ENCODE peak calls at places on chromosomes 6 and 20, in eight cellular contexts. One of them, this sample, is unnamed.

GRCh38 chr6:50007821-50008220 is 14.0 kb downstream of the DEFB110 start:
- DNase-seq in CD8-positive, alpha-beta T cell: no peak
- DNase-seq in cardiac fibroblast: no peak
- DNase-seq in AG08396: no peak
- DNase-seq in activated CD4-positive, alpha-beta T cell treated with anti-CD3 and anti-CD28 coated beads for 48 hours: no peak
- DNase-seq in effector memory CD4-positive, alpha-beta T cell: no peak
- DNase-seq in stimulated activated naive CD8-positive, alpha-beta T cell treated with anti-CD3 and anti-CD28 coated beads, Interleukin-15, Interleukin-2, amounts not matched to agents 100 U/mL and 50 U/mL, for 24 hours: no peak
- DNase-seq in choroid plexus epithelial cell: no peak
- DNase-seq in this sample: no peak

GRCh38 chr6:90521955-90522354 is 64.9 kb downstream of the MAP3K7 start:
- DNase-seq in effector memory CD4-positive, alpha-beta T cell: no peak
- DNase-seq in activated CD4-positive, alpha-beta T cell treated with anti-CD3 and anti-CD28 coated beads for 48 hours: no peak
- DNase-seq in AG08396: no peak
- DNase-seq in cardiac fibroblast: no peak
- DNase-seq in CD8-positive, alpha-beta T cell: no peak
- DNase-seq in choroid plexus epithelial cell: no peak
- DNase-seq in stimulated activated naive CD8-positive, alpha-beta T cell treated with anti-CD3 and anti-CD28 coated beads, Interleukin-15, Interleukin-2, amounts not matched to agents 100 U/mL and 50 U/mL, for 24 hours: no peak
- DNase-seq in this sample: no peak

GRCh38 chr6:168666751-168667427 is 225.9 kb downstream of the SMOC2 start:
- DNase-seq in AG08396: no peak
- DNase-seq in stimulated activated naive CD8-positive, alpha-beta T cell treated with anti-CD3 and anti-CD28 coated beads, Interleukin-15, Interleukin-2, amounts not matched to agents 100 U/mL and 50 U/mL, for 24 hours: no peak
- DNase-seq in cardiac fibroblast: no peak
- DNase-seq in CD8-positive, alpha-beta T cell: no peak
- DNase-seq in choroid plexus epithelial cell: no peak
- DNase-seq in activated CD4-positive, alpha-beta T cell treated with anti-CD3 and anti-CD28 coated beads for 48 hours: no peak
- DNase-seq in effector memory CD4-positive, alpha-beta T cell: no peak
- DNase-seq in this sample: no peak

GRCh38 chr6:70008189-70008588 is 141.8 kb downstream of the COL19A1 start:
- DNase-seq in choroid plexus epithelial cell: no peak
- DNase-seq in CD8-positive, alpha-beta T cell: no peak
- DNase-seq in stimulated activated naive CD8-positive, alpha-beta T cell treated with anti-CD3 and anti-CD28 coated beads, Interleukin-15, Interleukin-2, amounts not matched to agents 100 U/mL and 50 U/mL, for 24 hours: no peak
- DNase-seq in activated CD4-positive, alpha-beta T cell treated with anti-CD3 and anti-CD28 coated beads for 48 hours: no peak
- DNase-seq in cardiac fibroblast: no peak
- DNase-seq in AG08396: no peak
- DNase-seq in effector memory CD4-positive, alpha-beta T cell: no peak
- DNase-seq in this sample: no peak

GRCh38 chr6:86937219-86938079 is at the start of gene HTR1E:
- DNase-seq in AG08396: peak
- DNase-seq in CD8-positive, alpha-beta T cell: no peak
- DNase-seq in effector memory CD4-positive, alpha-beta T cell: no peak
- DNase-seq in stimulated activated naive CD8-positive, alpha-beta T cell treated with anti-CD3 and anti-CD28 coated beads, Interleukin-15, Interleukin-2, amounts not matched to agents 100 U/mL and 50 U/mL, for 24 hours: peak
- DNase-seq in activated CD4-positive, alpha-beta T cell treated with anti-CD3 and anti-CD28 coated beads for 48 hours: peak
- DNase-seq in cardiac fibroblast: peak
- DNase-seq in choroid plexus epithelial cell: peak
- DNase-seq in this sample: peak

GRCh38 chr6:150403458-150404245 is 34.8 kb downstream of the IYD start:
- DNase-seq in stimulated activated naive CD8-positive, alpha-beta T cell treated with anti-CD3 and anti-CD28 coated beads, Interleukin-15, Interleukin-2, amounts not matched to agents 100 U/mL and 50 U/mL, for 24 hours: no peak
- DNase-seq in choroid plexus epithelial cell: peak
- DNase-seq in activated CD4-positive, alpha-beta T cell treated with anti-CD3 and anti-CD28 coated beads for 48 hours: no peak
- DNase-seq in effector memory CD4-positive, alpha-beta T cell: no peak
- DNase-seq in cardiac fibroblast: peak
- DNase-seq in AG08396: peak
- DNase-seq in CD8-positive, alpha-beta T cell: no peak
- DNase-seq in this sample: no peak

GRCh38 chr6:121917834-121918559 is 481.5 kb upstream of the HSF2 start:
- DNase-seq in stimulated activated naive CD8-positive, alpha-beta T cell treated with anti-CD3 and anti-CD28 coated beads, Interleukin-15, Interleukin-2, amounts not matched to agents 100 U/mL and 50 U/mL, for 24 hours: no peak
- DNase-seq in cardiac fibroblast: peak
- DNase-seq in activated CD4-positive, alpha-beta T cell treated with anti-CD3 and anti-CD28 coated beads for 48 hours: no peak
- DNase-seq in AG08396: no peak
- DNase-seq in choroid plexus epithelial cell: no peak
- DNase-seq in CD8-positive, alpha-beta T cell: no peak
- DNase-seq in effector memory CD4-positive, alpha-beta T cell: no peak
- DNase-seq in this sample: no peak

GRCh38 chr6:154478021-154478651 is 32.3 kb downstream of the CNKSR3 start:
- DNase-seq in CD8-positive, alpha-beta T cell: no peak
- DNase-seq in effector memory CD4-positive, alpha-beta T cell: no peak
- DNase-seq in cardiac fibroblast: no peak
- DNase-seq in stimulated activated naive CD8-positive, alpha-beta T cell treated with anti-CD3 and anti-CD28 coated beads, Interleukin-15, Interleukin-2, amounts not matched to agents 100 U/mL and 50 U/mL, for 24 hours: no peak
- DNase-seq in AG08396: no peak
- DNase-seq in choroid plexus epithelial cell: no peak
- DNase-seq in activated CD4-positive, alpha-beta T cell treated with anti-CD3 and anti-CD28 coated beads for 48 hours: no peak
- DNase-seq in this sample: no peak

GRCh38 chr6:40822619-40823018 is 216.4 kb downstream of the UNC5CL start:
- DNase-seq in effector memory CD4-positive, alpha-beta T cell: no peak
- DNase-seq in AG08396: no peak
- DNase-seq in stimulated activated naive CD8-positive, alpha-beta T cell treated with anti-CD3 and anti-CD28 coated beads, Interleukin-15, Interleukin-2, amounts not matched to agents 100 U/mL and 50 U/mL, for 24 hours: no peak
- DNase-seq in activated CD4-positive, alpha-beta T cell treated with anti-CD3 and anti-CD28 coated beads for 48 hours: no peak
- DNase-seq in CD8-positive, alpha-beta T cell: no peak
- DNase-seq in cardiac fibroblast: no peak
- DNase-seq in choroid plexus epithelial cell: no peak
- DNase-seq in this sample: no peak

GRCh38 chr6:131924881-131925474 is 26.2 kb downstream of the CCN2 start:
- DNase-seq in cardiac fibroblast: peak
- DNase-seq in CD8-positive, alpha-beta T cell: no peak
- DNase-seq in stimulated activated naive CD8-positive, alpha-beta T cell treated with anti-CD3 and anti-CD28 coated beads, Interleukin-15, Interleukin-2, amounts not matched to agents 100 U/mL and 50 U/mL, for 24 hours: no peak
- DNase-seq in effector memory CD4-positive, alpha-beta T cell: no peak
- DNase-seq in choroid plexus epithelial cell: peak
- DNase-seq in activated CD4-positive, alpha-beta T cell treated with anti-CD3 and anti-CD28 coated beads for 48 hours: no peak
- DNase-seq in AG08396: no peak
- DNase-seq in this sample: peak

GRCh38 chr6:107704377-107705013 is 119.6 kb downstream of the SCML4 start:
- DNase-seq in stimulated activated naive CD8-positive, alpha-beta T cell treated with anti-CD3 and anti-CD28 coated beads, Interleukin-15, Interleukin-2, amounts not matched to agents 100 U/mL and 50 U/mL, for 24 hours: no peak
- DNase-seq in cardiac fibroblast: peak
- DNase-seq in AG08396: peak
- DNase-seq in activated CD4-positive, alpha-beta T cell treated with anti-CD3 and anti-CD28 coated beads for 48 hours: no peak
- DNase-seq in CD8-positive, alpha-beta T cell: peak
- DNase-seq in choroid plexus epithelial cell: peak
- DNase-seq in effector memory CD4-positive, alpha-beta T cell: no peak
- DNase-seq in this sample: peak

GRCh38 chr20:5557123-5557522 is 193.1 kb upstream of the SHLD1 start:
- DNase-seq in choroid plexus epithelial cell: peak
- DNase-seq in CD8-positive, alpha-beta T cell: peak
- DNase-seq in stimulated activated naive CD8-positive, alpha-beta T cell treated with anti-CD3 and anti-CD28 coated beads, Interleukin-15, Interleukin-2, amounts not matched to agents 100 U/mL and 50 U/mL, for 24 hours: peak
- DNase-seq in activated CD4-positive, alpha-beta T cell treated with anti-CD3 and anti-CD28 coated beads for 48 hours: peak
- DNase-seq in cardiac fibroblast: peak
- DNase-seq in AG08396: peak
- DNase-seq in effector memory CD4-positive, alpha-beta T cell: peak
- DNase-seq in this sample: peak

GRCh38 chr6:111589366-111589765 is 16.3 kb downstream of the TRAF3IP2 start:
- DNase-seq in choroid plexus epithelial cell: peak
- DNase-seq in stimulated activated naive CD8-positive, alpha-beta T cell treated with anti-CD3 and anti-CD28 coated beads, Interleukin-15, Interleukin-2, amounts not matched to agents 100 U/mL and 50 U/mL, for 24 hours: no peak
- DNase-seq in CD8-positive, alpha-beta T cell: no peak
- DNase-seq in effector memory CD4-positive, alpha-beta T cell: no peak
- DNase-seq in cardiac fibroblast: peak
- DNase-seq in AG08396: peak
- DNase-seq in activated CD4-positive, alpha-beta T cell treated with anti-CD3 and anti-CD28 coated beads for 48 hours: peak
- DNase-seq in this sample: no peak

GRCh38 chr6:52712136-52712535 is 41.2 kb downstream of the TMEM14A start:
- DNase-seq in CD8-positive, alpha-beta T cell: no peak
- DNase-seq in effector memory CD4-positive, alpha-beta T cell: no peak
- DNase-seq in activated CD4-positive, alpha-beta T cell treated with anti-CD3 and anti-CD28 coated beads for 48 hours: no peak
- DNase-seq in stimulated activated naive CD8-positive, alpha-beta T cell treated with anti-CD3 and anti-CD28 coated beads, Interleukin-15, Interleukin-2, amounts not matched to agents 100 U/mL and 50 U/mL, for 24 hours: no peak
- DNase-seq in AG08396: no peak
- DNase-seq in cardiac fibroblast: peak
- DNase-seq in choroid plexus epithelial cell: peak
- DNase-seq in this sample: no peak

GRCh38 chr20:33443512-33444239 is at the start of gene SNTA1:
- DNase-seq in choroid plexus epithelial cell: peak
- DNase-seq in CD8-positive, alpha-beta T cell: peak
- DNase-seq in AG08396: peak
- DNase-seq in activated CD4-positive, alpha-beta T cell treated with anti-CD3 and anti-CD28 coated beads for 48 hours: peak
- DNase-seq in stimulated activated naive CD8-positive, alpha-beta T cell treated with anti-CD3 and anti-CD28 coated beads, Interleukin-15, Interleukin-2, amounts not matched to agents 100 U/mL and 50 U/mL, for 24 hours: peak
- DNase-seq in effector memory CD4-positive, alpha-beta T cell: peak
- DNase-seq in cardiac fibroblast: peak
- DNase-seq in this sample: peak

GRCh38 chr6:82322386-82322785 is 41.2 kb upstream of the TPBG start:
- DNase-seq in effector memory CD4-positive, alpha-beta T cell: no peak
- DNase-seq in stimulated activated naive CD8-positive, alpha-beta T cell treated with anti-CD3 and anti-CD28 coated beads, Interleukin-15, Interleukin-2, amounts not matched to agents 100 U/mL and 50 U/mL, for 24 hours: no peak
- DNase-seq in choroid plexus epithelial cell: no peak
- DNase-seq in activated CD4-positive, alpha-beta T cell treated with anti-CD3 and anti-CD28 coated beads for 48 hours: no peak
- DNase-seq in AG08396: no peak
- DNase-seq in CD8-positive, alpha-beta T cell: no peak
- DNase-seq in cardiac fibroblast: no peak
- DNase-seq in this sample: no peak

GRCh38 chr6:44056392-44057237 is 70.6 kb downstream of the MRPL14 start:
- DNase-seq in cardiac fibroblast: peak
- DNase-seq in stimulated activated naive CD8-positive, alpha-beta T cell treated with anti-CD3 and anti-CD28 coated beads, Interleukin-15, Interleukin-2, amounts not matched to agents 100 U/mL and 50 U/mL, for 24 hours: no peak
- DNase-seq in AG08396: peak
- DNase-seq in CD8-positive, alpha-beta T cell: no peak
- DNase-seq in effector memory CD4-positive, alpha-beta T cell: no peak
- DNase-seq in choroid plexus epithelial cell: no peak
- DNase-seq in activated CD4-positive, alpha-beta T cell treated with anti-CD3 and anti-CD28 coated beads for 48 hours: no peak
- DNase-seq in this sample: no peak

GRCh38 chr6:33965766-33966165 is 162.0 kb upstream of the MLN start:
- DNase-seq in effector memory CD4-positive, alpha-beta T cell: no peak
- DNase-seq in activated CD4-positive, alpha-beta T cell treated with anti-CD3 and anti-CD28 coated beads for 48 hours: no peak
- DNase-seq in cardiac fibroblast: no peak
- DNase-seq in CD8-positive, alpha-beta T cell: no peak
- DNase-seq in choroid plexus epithelial cell: no peak
- DNase-seq in stimulated activated naive CD8-positive, alpha-beta T cell treated with anti-CD3 and anti-CD28 coated beads, Interleukin-15, Interleukin-2, amounts not matched to agents 100 U/mL and 50 U/mL, for 24 hours: no peak
- DNase-seq in AG08396: no peak
- DNase-seq in this sample: no peak

GRCh38 chr6:73452107-73452461 is at the start of gene CGAS:
- DNase-seq in choroid plexus epithelial cell: peak
- DNase-seq in AG08396: peak
- DNase-seq in cardiac fibroblast: peak
- DNase-seq in effector memory CD4-positive, alpha-beta T cell: peak
- DNase-seq in CD8-positive, alpha-beta T cell: peak
- DNase-seq in stimulated activated naive CD8-positive, alpha-beta T cell treated with anti-CD3 and anti-CD28 coated beads, Interleukin-15, Interleukin-2, amounts not matched to agents 100 U/mL and 50 U/mL, for 24 hours: peak
- DNase-seq in activated CD4-positive, alpha-beta T cell treated with anti-CD3 and anti-CD28 coated beads for 48 hours: peak
- DNase-seq in this sample: no peak

GRCh38 chr6:152941746-152942145 is 41.1 kb downstream of the FBXO5 start:
- DNase-seq in cardiac fibroblast: no peak
- DNase-seq in effector memory CD4-positive, alpha-beta T cell: no peak
- DNase-seq in choroid plexus epithelial cell: no peak
- DNase-seq in activated CD4-positive, alpha-beta T cell treated with anti-CD3 and anti-CD28 coated beads for 48 hours: no peak
- DNase-seq in stimulated activated naive CD8-positive, alpha-beta T cell treated with anti-CD3 and anti-CD28 coated beads, Interleukin-15, Interleukin-2, amounts not matched to agents 100 U/mL and 50 U/mL, for 24 hours: no peak
- DNase-seq in CD8-positive, alpha-beta T cell: no peak
- DNase-seq in AG08396: no peak
- DNase-seq in this sample: no peak

GRCh38 chr20:36093804-36094145 is 60.8 kb upstream of the EPB41L1 start:
- DNase-seq in effector memory CD4-positive, alpha-beta T cell: no peak
- DNase-seq in activated CD4-positive, alpha-beta T cell treated with anti-CD3 and anti-CD28 coated beads for 48 hours: no peak
- DNase-seq in choroid plexus epithelial cell: no peak
- DNase-seq in AG08396: no peak
- DNase-seq in CD8-positive, alpha-beta T cell: no peak
- DNase-seq in cardiac fibroblast: no peak
- DNase-seq in stimulated activated naive CD8-positive, alpha-beta T cell treated with anti-CD3 and anti-CD28 coated beads, Interleukin-15, Interleukin-2, amounts not matched to agents 100 U/mL and 50 U/mL, for 24 hours: no peak
- DNase-seq in this sample: no peak

GRCh38 chr6:69337301-69337700 is 459.5 kb downstream of the LMBRD1 start:
- DNase-seq in activated CD4-positive, alpha-beta T cell treated with anti-CD3 and anti-CD28 coated beads for 48 hours: no peak
- DNase-seq in CD8-positive, alpha-beta T cell: no peak
- DNase-seq in cardiac fibroblast: no peak
- DNase-seq in effector memory CD4-positive, alpha-beta T cell: no peak
- DNase-seq in AG08396: no peak
- DNase-seq in choroid plexus epithelial cell: no peak
- DNase-seq in stimulated activated naive CD8-positive, alpha-beta T cell treated with anti-CD3 and anti-CD28 coated beads, Interleukin-15, Interleukin-2, amounts not matched to agents 100 U/mL and 50 U/mL, for 24 hours: no peak
- DNase-seq in this sample: no peak

GRCh38 chr6:125639621-125640020 is 109.8 kb upstream of the HEY2 start:
- DNase-seq in CD8-positive, alpha-beta T cell: no peak
- DNase-seq in activated CD4-positive, alpha-beta T cell treated with anti-CD3 and anti-CD28 coated beads for 48 hours: no peak
- DNase-seq in stimulated activated naive CD8-positive, alpha-beta T cell treated with anti-CD3 and anti-CD28 coated beads, Interleukin-15, Interleukin-2, amounts not matched to agents 100 U/mL and 50 U/mL, for 24 hours: no peak
- DNase-seq in cardiac fibroblast: peak
- DNase-seq in AG08396: no peak
- DNase-seq in effector memory CD4-positive, alpha-beta T cell: no peak
- DNase-seq in choroid plexus epithelial cell: no peak
- DNase-seq in this sample: no peak

GRCh38 chr6:158408552-158409130 is 96.4 kb downstream of the TULP4 start:
- DNase-seq in cardiac fibroblast: peak
- DNase-seq in activated CD4-positive, alpha-beta T cell treated with anti-CD3 and anti-CD28 coated beads for 48 hours: no peak
- DNase-seq in CD8-positive, alpha-beta T cell: no peak
- DNase-seq in stimulated activated naive CD8-positive, alpha-beta T cell treated with anti-CD3 and anti-CD28 coated beads, Interleukin-15, Interleukin-2, amounts not matched to agents 100 U/mL and 50 U/mL, for 24 hours: no peak
- DNase-seq in AG08396: peak
- DNase-seq in effector memory CD4-positive, alpha-beta T cell: no peak
- DNase-seq in choroid plexus epithelial cell: peak
- DNase-seq in this sample: no peak

GRCh38 chr20:5749512-5750490 is at the start of gene SHLD1:
- DNase-seq in activated CD4-positive, alpha-beta T cell treated with anti-CD3 and anti-CD28 coated beads for 48 hours: peak
- DNase-seq in stimulated activated naive CD8-positive, alpha-beta T cell treated with anti-CD3 and anti-CD28 coated beads, Interleukin-15, Interleukin-2, amounts not matched to agents 100 U/mL and 50 U/mL, for 24 hours: peak
- DNase-seq in CD8-positive, alpha-beta T cell: peak
- DNase-seq in effector memory CD4-positive, alpha-beta T cell: peak
- DNase-seq in cardiac fibroblast: peak
- DNase-seq in AG08396: peak
- DNase-seq in choroid plexus epithelial cell: peak
- DNase-seq in this sample: peak

GRCh38 chr20:54078296-54078695 is 7.9 kb upstream of the BCAS1 start:
- DNase-seq in choroid plexus epithelial cell: no peak
- DNase-seq in activated CD4-positive, alpha-beta T cell treated with anti-CD3 and anti-CD28 coated beads for 48 hours: peak
- DNase-seq in effector memory CD4-positive, alpha-beta T cell: no peak
- DNase-seq in cardiac fibroblast: no peak
- DNase-seq in CD8-positive, alpha-beta T cell: no peak
- DNase-seq in stimulated activated naive CD8-positive, alpha-beta T cell treated with anti-CD3 and anti-CD28 coated beads, Interleukin-15, Interleukin-2, amounts not matched to agents 100 U/mL and 50 U/mL, for 24 hours: peak
- DNase-seq in AG08396: no peak
- DNase-seq in this sample: no peak

GRCh38 chr6:136611133-136611532 is 60.9 kb upstream of the MAP7 start:
- DNase-seq in CD8-positive, alpha-beta T cell: no peak
- DNase-seq in stimulated activated naive CD8-positive, alpha-beta T cell treated with anti-CD3 and anti-CD28 coated beads, Interleukin-15, Interleukin-2, amounts not matched to agents 100 U/mL and 50 U/mL, for 24 hours: no peak
- DNase-seq in effector memory CD4-positive, alpha-beta T cell: no peak
- DNase-seq in cardiac fibroblast: no peak
- DNase-seq in activated CD4-positive, alpha-beta T cell treated with anti-CD3 and anti-CD28 coated beads for 48 hours: no peak
- DNase-seq in AG08396: no peak
- DNase-seq in choroid plexus epithelial cell: no peak
- DNase-seq in this sample: no peak

GRCh38 chr6:54646551-54647300 is 199.8 kb upstream of the FAM83B start:
- DNase-seq in choroid plexus epithelial cell: peak
- DNase-seq in stimulated activated naive CD8-positive, alpha-beta T cell treated with anti-CD3 and anti-CD28 coated beads, Interleukin-15, Interleukin-2, amounts not matched to agents 100 U/mL and 50 U/mL, for 24 hours: no peak
- DNase-seq in activated CD4-positive, alpha-beta T cell treated with anti-CD3 and anti-CD28 coated beads for 48 hours: no peak
- DNase-seq in cardiac fibroblast: peak
- DNase-seq in AG08396: no peak
- DNase-seq in CD8-positive, alpha-beta T cell: no peak
- DNase-seq in effector memory CD4-positive, alpha-beta T cell: no peak
- DNase-seq in this sample: no peak

GRCh38 chr20:2331901-2332565 is 36.2 kb downstream of the TGM3 start:
- DNase-seq in activated CD4-positive, alpha-beta T cell treated with anti-CD3 and anti-CD28 coated beads for 48 hours: no peak
- DNase-seq in AG08396: no peak
- DNase-seq in stimulated activated naive CD8-positive, alpha-beta T cell treated with anti-CD3 and anti-CD28 coated beads, Interleukin-15, Interleukin-2, amounts not matched to agents 100 U/mL and 50 U/mL, for 24 hours: no peak
- DNase-seq in effector memory CD4-positive, alpha-beta T cell: no peak
- DNase-seq in choroid plexus epithelial cell: no peak
- DNase-seq in CD8-positive, alpha-beta T cell: no peak
- DNase-seq in cardiac fibroblast: no peak
- DNase-seq in this sample: no peak

GRCh38 chr20:1150218-1150617 is 31.8 kb downstream of the PSMF1 start:
- DNase-seq in effector memory CD4-positive, alpha-beta T cell: no peak
- DNase-seq in stimulated activated naive CD8-positive, alpha-beta T cell treated with anti-CD3 and anti-CD28 coated beads, Interleukin-15, Interleukin-2, amounts not matched to agents 100 U/mL and 50 U/mL, for 24 hours: no peak
- DNase-seq in AG08396: no peak
- DNase-seq in choroid plexus epithelial cell: peak
- DNase-seq in CD8-positive, alpha-beta T cell: no peak
- DNase-seq in activated CD4-positive, alpha-beta T cell treated with anti-CD3 and anti-CD28 coated beads for 48 hours: peak
- DNase-seq in cardiac fibroblast: peak
- DNase-seq in this sample: no peak

GRCh38 chr6:36301085-36301658 is 31.3 kb downstream of the PNPLA1 start:
- DNase-seq in AG08396: no peak
- DNase-seq in CD8-positive, alpha-beta T cell: no peak
- DNase-seq in stimulated activated naive CD8-positive, alpha-beta T cell treated with anti-CD3 and anti-CD28 coated beads, Interleukin-15, Interleukin-2, amounts not matched to agents 100 U/mL and 50 U/mL, for 24 hours: no peak
- DNase-seq in effector memory CD4-positive, alpha-beta T cell: no peak
- DNase-seq in cardiac fibroblast: peak
- DNase-seq in choroid plexus epithelial cell: no peak
- DNase-seq in activated CD4-positive, alpha-beta T cell treated with anti-CD3 and anti-CD28 coated beads for 48 hours: no peak
- DNase-seq in this sample: no peak

GRCh38 chr6:85291326-85291725 is 158.6 kb upstream of the NT5E start:
- DNase-seq in AG08396: no peak
- DNase-seq in CD8-positive, alpha-beta T cell: no peak
- DNase-seq in choroid plexus epithelial cell: no peak
- DNase-seq in activated CD4-positive, alpha-beta T cell treated with anti-CD3 and anti-CD28 coated beads for 48 hours: no peak
- DNase-seq in effector memory CD4-positive, alpha-beta T cell: no peak
- DNase-seq in stimulated activated naive CD8-positive, alpha-beta T cell treated with anti-CD3 and anti-CD28 coated beads, Interleukin-15, Interleukin-2, amounts not matched to agents 100 U/mL and 50 U/mL, for 24 hours: no peak
- DNase-seq in cardiac fibroblast: no peak
- DNase-seq in this sample: no peak

This sample was measured in neuronal stem cell.